ENCODE peak calls at places on chromosomes 2 and 18, in four cellular contexts. One of them, this sample, is unnamed.

GRCh38 chr2:201118121-201118956 is 2.4 kb downstream of the CFLAR start:
- DNase-seq in GM12878: no peak
- DNase-seq in A549: peak; percentile 66
- DNase-seq in IMR-90: peak; percentile 78
- DNase-seq in this sample: peak; percentile 64

GRCh38 chr2:10919776-10920606 is 8.3 kb downstream of the KCNF1 start:
- DNase-seq in GM12878: no peak
- DNase-seq in IMR-90: no peak
- DNase-seq in A549: no peak
- DNase-seq in this sample: no peak

GRCh38 chr2:53500181-53500580 is 267.4 kb upstream of the CHAC2 start:
- DNase-seq in IMR-90: peak; percentile 21
- DNase-seq in A549: no peak
- DNase-seq in GM12878: no peak
- DNase-seq in this sample: no peak

GRCh38 chr2:232896111-232896510 is 26.0 kb downstream of the SNORC start:
- DNase-seq in A549: no peak
- DNase-seq in IMR-90: no peak
- DNase-seq in GM12878: no peak
- DNase-seq in this sample: no peak

GRCh38 chr2:79432731-79433146 is 80.1 kb upstream of the CTNNA2 start:
- DNase-seq in A549: no peak
- DNase-seq in GM12878: no peak
- DNase-seq in IMR-90: no peak
- DNase-seq in this sample: no peak

GRCh38 chr2:71454221-71455010 is 1.1 kb downstream of the DYSF start:
- DNase-seq in IMR-90: no peak
- DNase-seq in A549: no peak
- DNase-seq in GM12878: no peak
- DNase-seq in this sample: peak; percentile 65

GRCh38 chr2:239953418-239954061 is 71.6 kb downstream of the NDUFA10 start:
- DNase-seq in A549: no peak
- DNase-seq in GM12878: no peak
- DNase-seq in IMR-90: peak; percentile 15
- DNase-seq in this sample: no peak

GRCh38 chr18:74141638-74142037 is 6.0 kb downstream of the FBXO15 start:
- DNase-seq in A549: no peak
- DNase-seq in GM12878: no peak
- DNase-seq in IMR-90: no peak
- DNase-seq in this sample: no peak

GRCh38 chr2:145655366-145655765 is 1135.4 kb upstream of the ZEB2 start:
- DNase-seq in A549: no peak
- DNase-seq in IMR-90: no peak
- DNase-seq in GM12878: no peak
- DNase-seq in this sample: no peak

GRCh38 chr2:225399509-225399908 is at the start of gene NYAP2:
- DNase-seq in IMR-90: no peak
- DNase-seq in A549: no peak
- DNase-seq in GM12878: no peak
- DNase-seq in this sample: no peak

GRCh38 chr2:1209246-1209645 is 204.0 kb upstream of the TPO start:
- DNase-seq in GM12878: no peak
- DNase-seq in IMR-90: no peak
- DNase-seq in A549: no peak
- DNase-seq in this sample: no peak

GRCh38 chr2:168948621-168949212 is 47.6 kb downstream of the G6PC2 start:
- DNase-seq in IMR-90: peak; percentile 6
- DNase-seq in A549: peak; percentile 5
- DNase-seq in GM12878: no peak
- DNase-seq in this sample: peak; percentile 57

GRCh38 chr2:180625006-180625844 is 355.2 kb upstream of the UBE2E3 start:
- DNase-seq in A549: no peak
- DNase-seq in GM12878: no peak
- DNase-seq in IMR-90: peak; percentile 92
- DNase-seq in this sample: no peak

GRCh38 chr2:18829331-18829902 is 240.0 kb upstream of the NT5C1B start:
- DNase-seq in A549: no peak
- DNase-seq in GM12878: no peak
- DNase-seq in IMR-90: peak; percentile 59
- DNase-seq in this sample: no peak

GRCh38 chr2:31675485-31675901 is 94.8 kb upstream of the SRD5A2 start:
- DNase-seq in IMR-90: no peak
- DNase-seq in GM12878: no peak
- DNase-seq in A549: no peak
- DNase-seq in this sample: no peak

GRCh38 chr2:118477111-118477517 is 370.3 kb downstream of the EN1 start:
- DNase-seq in GM12878: no peak
- DNase-seq in A549: no peak
- DNase-seq in IMR-90: no peak
- DNase-seq in this sample: no peak

GRCh38 chr2:30367232-30368070 is 79.6 kb upstream of the LCLAT1 start:
- DNase-seq in GM12878: no peak
- DNase-seq in IMR-90: peak; percentile 86
- DNase-seq in A549: no peak
- DNase-seq in this sample: no peak

GRCh38 chr2:180607501-180608060 is 372.8 kb upstream of the UBE2E3 start:
- DNase-seq in A549: no peak
- DNase-seq in GM12878: no peak
- DNase-seq in IMR-90: no peak
- DNase-seq in this sample: no peak

GRCh38 chr2:109215866-109216265 is 86.9 kb downstream of the SH3RF3 start:
- DNase-seq in GM12878: no peak
- DNase-seq in A549: no peak
- DNase-seq in IMR-90: no peak
- DNase-seq in this sample: no peak

GRCh38 chr2:142422769-142423168 is 292.0 kb upstream of the LRP1B start:
- DNase-seq in A549: no peak
- DNase-seq in IMR-90: no peak
- DNase-seq in GM12878: no peak
- DNase-seq in this sample: no peak

GRCh38 chr2:1964659-1965058 is 220.3 kb upstream of the PXDN start:
- DNase-seq in IMR-90: no peak
- DNase-seq in A549: no peak
- DNase-seq in GM12878: no peak
- DNase-seq in this sample: no peak

GRCh38 chr2:209451209-209451822 is 27.5 kb downstream of the MAP2 start:
- DNase-seq in GM12878: no peak
- DNase-seq in IMR-90: no peak
- DNase-seq in A549: no peak
- DNase-seq in this sample: no peak

GRCh38 chr2:36339819-36340218 is 15.8 kb upstream of the CRIM1 start:
- DNase-seq in A549: no peak
- DNase-seq in IMR-90: peak; percentile 55
- DNase-seq in GM12878: no peak
- DNase-seq in this sample: no peak

GRCh38 chr2:24400207-24400907 is 40.0 kb upstream of the ITSN2 start:
- DNase-seq in A549: no peak
- DNase-seq in IMR-90: no peak
- DNase-seq in GM12878: no peak
- DNase-seq in this sample: no peak

GRCh38 chr2:38835015-38835601 is 40.6 kb downstream of the DHX57 start:
- DNase-seq in A549: no peak
- DNase-seq in IMR-90: peak; percentile 28
- DNase-seq in GM12878: no peak
- DNase-seq in this sample: no peak

GRCh38 chr2:239912938-239913631 is 112.1 kb downstream of the NDUFA10 start:
- DNase-seq in IMR-90: no peak
- DNase-seq in A549: no peak
- DNase-seq in GM12878: no peak
- DNase-seq in this sample: no peak

GRCh38 chr2:203327918-203328734 is at the start of gene ABI2:
- DNase-seq in IMR-90: peak; percentile 69
- DNase-seq in GM12878: no peak
- DNase-seq in A549: peak; percentile 86
- DNase-seq in this sample: peak; percentile 89

GRCh38 chr2:188269004-188269403 is 22.7 kb upstream of the GULP1 start:
- DNase-seq in GM12878: no peak
- DNase-seq in A549: no peak
- DNase-seq in IMR-90: no peak
- DNase-seq in this sample: no peak

GRCh38 chr2:239355139-239355538 is 45.7 kb downstream of the HDAC4 start:
- DNase-seq in A549: no peak
- DNase-seq in IMR-90: peak; percentile 80
- DNase-seq in GM12878: no peak
- DNase-seq in this sample: no peak

GRCh38 chr2:160893581-160893980 is 266.6 kb upstream of the TANK start:
- DNase-seq in A549: no peak
- DNase-seq in GM12878: no peak
- DNase-seq in IMR-90: no peak
- DNase-seq in this sample: no peak

GRCh38 chr2:175619591-175619990 is 382.5 kb downstream of the LNPK start:
- DNase-seq in GM12878: no peak
- DNase-seq in A549: no peak
- DNase-seq in IMR-90: no peak
- DNase-seq in this sample: no peak

GRCh38 chr2:175619179-175619578 is 382.9 kb downstream of the LNPK start:
- DNase-seq in GM12878: no peak
- DNase-seq in IMR-90: no peak
- DNase-seq in A549: no peak
- DNase-seq in this sample: no peak

GRCh38 chr2:175621847-175622246 is 380.2 kb downstream of the LNPK start:
- DNase-seq in GM12878: no peak
- DNase-seq in A549: no peak
- DNase-seq in IMR-90: no peak
- DNase-seq in this sample: peak; percentile 31

DNA sequence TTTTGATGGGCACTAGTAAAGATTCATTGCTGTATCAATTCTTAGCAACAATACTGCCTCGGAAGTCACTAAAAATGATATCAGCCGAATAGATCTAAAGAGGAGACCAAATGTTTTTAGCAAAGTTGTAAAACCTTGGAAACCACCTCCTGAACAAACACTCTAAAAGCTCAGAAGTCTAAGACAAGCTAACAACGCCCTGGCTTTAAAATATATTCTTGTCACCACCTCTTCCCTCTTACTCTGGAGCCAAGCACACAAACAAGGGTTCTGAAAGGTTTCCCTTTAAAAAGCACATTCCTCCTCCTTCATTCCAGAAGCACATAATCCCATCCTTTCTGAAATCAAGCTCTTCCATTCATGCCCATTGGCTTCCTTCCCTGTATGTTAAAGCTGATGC is 382.0 kb downstream of the LNPK start:
- DNase-seq in GM12878: no peak
- DNase-seq in A549: no peak
- DNase-seq in IMR-90: no peak
- DNase-seq in this sample: no peak
- TF ChIP-seq ELK1 in GM12878: no peak
- TF ChIP-seq ELK1 in A549: no peak
- TF ChIP-seq ELK1 in IMR-90: no peak
- TF ChIP-seq ELK1 in this sample: no peak

GRCh38 chr2:98043101-98043500 is 43.9 kb upstream of the VWA3B start:
- DNase-seq in IMR-90: no peak
- DNase-seq in GM12878: no peak
- DNase-seq in A549: no peak
- DNase-seq in this sample: no peak
- TF ChIP-seq ELK1 in IMR-90: no peak
- TF ChIP-seq ELK1 in GM12878: no peak
- TF ChIP-seq ELK1 in A549: no peak
- TF ChIP-seq ELK1 in this sample: no peak

DNA sequence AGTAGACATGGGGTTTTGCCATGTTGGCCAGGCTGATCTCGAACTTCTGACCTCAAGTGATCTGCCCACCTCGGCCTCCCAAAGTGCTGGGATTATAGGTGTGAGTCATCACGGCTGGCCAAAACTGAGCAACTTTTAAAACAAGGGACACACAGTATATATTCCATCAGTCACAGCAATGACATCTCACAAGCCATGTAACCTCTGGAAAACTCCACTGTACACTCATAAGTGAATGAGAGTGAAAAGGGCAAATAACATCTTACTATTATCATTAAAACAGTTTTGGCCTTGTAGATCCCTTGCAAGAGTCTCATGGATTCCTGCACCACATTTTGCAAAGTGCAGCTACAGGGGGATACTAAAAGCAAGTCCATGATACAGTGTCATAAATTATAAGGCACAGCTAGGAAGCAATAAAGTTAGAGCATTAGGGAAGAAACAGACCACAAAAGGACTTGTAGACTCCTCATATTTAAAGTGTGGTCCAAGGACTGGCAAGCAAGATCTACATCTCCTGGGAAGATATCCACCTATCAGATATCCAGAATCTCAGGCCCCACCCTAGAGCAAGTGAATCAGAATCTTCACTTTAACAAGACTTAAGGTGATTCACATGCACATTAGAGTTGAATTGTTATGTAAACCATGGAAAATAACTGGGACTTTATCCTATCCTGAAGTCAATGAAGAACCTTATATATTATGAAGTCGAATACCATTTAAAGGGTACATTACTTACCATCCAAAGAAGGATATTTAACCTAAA is 5.7 kb downstream of the SMC6 start:
- DNase-seq in A549: peak; percentile 66
- DNase-seq in IMR-90: peak; percentile 48
- DNase-seq in GM12878: no peak
- DNase-seq in this sample: no peak
- TF ChIP-seq ELK1 in A549: no peak
- TF ChIP-seq ELK1 in IMR-90: no peak
- TF ChIP-seq ELK1 in GM12878: no peak
- TF ChIP-seq ELK1 in this sample: no peak

DNA sequence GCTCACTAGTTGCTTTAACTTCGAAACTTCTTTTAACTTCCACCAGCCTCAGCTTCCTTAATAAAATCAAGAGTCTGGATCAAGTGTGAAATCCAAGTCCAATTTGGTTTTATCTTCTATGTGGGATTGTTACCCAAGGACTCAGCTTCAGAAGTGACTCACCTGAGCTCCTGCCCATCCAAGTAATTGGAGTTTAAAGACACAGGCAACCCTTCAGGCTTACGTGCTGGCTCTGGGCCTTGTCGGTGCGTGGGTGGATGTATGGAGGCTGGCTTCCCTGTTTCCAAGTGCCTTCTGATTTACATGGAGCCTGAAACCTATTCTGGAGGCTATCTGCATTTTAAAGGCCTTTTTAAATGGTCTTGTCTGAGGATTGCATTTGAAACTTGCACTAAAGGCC is 374.1 kb upstream of the ID2 start:
- DNase-seq in GM12878: no peak
- DNase-seq in IMR-90: no peak
- DNase-seq in A549: no peak
- DNase-seq in this sample: no peak
- TF ChIP-seq ELK1 in GM12878: no peak
- TF ChIP-seq ELK1 in IMR-90: no peak
- TF ChIP-seq ELK1 in A549: no peak
- TF ChIP-seq ELK1 in this sample: no peak